ENCODE peak calls at places on chromosomes 6 and 20, in eight cellular contexts. G is right atrium auricular region, R is adrenal gland, Y is IMR-90, Z is NT2/D1, X is keratinocyte, K is HepG2, T is aorta. P is an unnamed sample.

GRCh38 chr6:35774116-35774794 is 2.1 kb upstream of the CLPSL2 start:
- DNase-seq in T (no peak), K (no peak), G (no peak), Z (no peak), Y (no peak), R (no peak), X (no peak), P (no peak)

GRCh38 chr6:123323419-123324329 is 313.1 kb downstream of the TRDN start:
- DNase-seq in R (no peak), T (no peak), Y (no peak), K (peak; percentile 6), Z (no peak), X (no peak), G (no peak), P (no peak)

GRCh38 chr6:74585779-74586178 is 620.1 kb downstream of the COL12A1 start:
- DNase-seq in Z (no peak), K (no peak), G (no peak), X (no peak), Y (peak; percentile 53), R (no peak), T (no peak), P (no peak)

GRCh38 chr6:46510656-46511055 is 19.4 kb upstream of the RCAN2 start:
- DNase-seq in T (peak; percentile 48), R (peak; percentile 16), K (no peak), G (no peak), X (no peak), Z (no peak), Y (no peak), P (peak; percentile 19)

GRCh38 chr6:33694401-33694931 is 17.0 kb downstream of the UQCC2 start:
- DNase-seq in G (no peak), Y (peak; percentile 38), Z (no peak), T (no peak), K (no peak), X (peak; percentile 48), R (no peak), P (peak; percentile 84)

GRCh38 chr6:157089258-157089657 is 234.1 kb downstream of the TMEM242 start:
- DNase-seq in T (no peak), K (peak; percentile 73), Y (peak; percentile 60), Z (peak; percentile 75), G (no peak), R (no peak), X (no peak), P (peak; percentile 56)

GRCh38 chr6:46990031-46990644 is 52.0 kb downstream of the ADGRF1 start:
- DNase-seq in R (no peak), Z (no peak), G (no peak), K (no peak), X (no peak), T (no peak), Y (no peak), P (peak; percentile 32)

GRCh38 chr6:166307981-166308768 is at the start of gene PRR18:
- DNase-seq in Y (no peak), X (no peak), Z (no peak), K (no peak), G (no peak), R (no peak), T (no peak), P (no peak)

GRCh38 chr6:75934643-75935472 is 137.6 kb downstream of the IMPG1 start:
- DNase-seq in K (peak; percentile 70), X (peak; percentile 15), R (peak; percentile 51), G (no peak), Z (peak; percentile 46), T (no peak), Y (peak; percentile 79), P (peak; percentile 74)

GRCh38 chr20:59824711-59825562 is 108.5 kb downstream of the SYCP2 start:
- DNase-seq in R (no peak), T (no peak), Z (no peak), G (peak; percentile 49), K (no peak), X (no peak), Y (no peak), P (no peak)

GRCh38 chr6:162478191-162478642 is 249.3 kb downstream of the PRKN start:
- DNase-seq in X (no peak), K (peak; percentile 13), R (no peak), G (no peak), Z (no peak), Y (no peak), T (no peak), P (no peak)

GRCh38 chr6:169858293-169858934 is 107.0 kb downstream of the ERMARD start:
- DNase-seq in T (peak; percentile 67), G (peak; percentile 21), Z (no peak), R (no peak), Y (no peak), K (no peak), X (no peak), P (peak; percentile 33)

GRCh38 chr6:100948381-100949133 is 67.4 kb upstream of the ASCC3 start:
- DNase-seq in K (peak; percentile 92), Y (peak; percentile 0), Z (no peak), T (no peak), G (no peak), R (no peak), X (no peak), P (no peak)

GRCh38 chr6:151170622-151171246 is 69.0 kb upstream of the AKAP12 start:
- DNase-seq in K (no peak), X (no peak), R (no peak), Z (no peak), T (no peak), Y (no peak), G (no peak), P (no peak)

DNA sequence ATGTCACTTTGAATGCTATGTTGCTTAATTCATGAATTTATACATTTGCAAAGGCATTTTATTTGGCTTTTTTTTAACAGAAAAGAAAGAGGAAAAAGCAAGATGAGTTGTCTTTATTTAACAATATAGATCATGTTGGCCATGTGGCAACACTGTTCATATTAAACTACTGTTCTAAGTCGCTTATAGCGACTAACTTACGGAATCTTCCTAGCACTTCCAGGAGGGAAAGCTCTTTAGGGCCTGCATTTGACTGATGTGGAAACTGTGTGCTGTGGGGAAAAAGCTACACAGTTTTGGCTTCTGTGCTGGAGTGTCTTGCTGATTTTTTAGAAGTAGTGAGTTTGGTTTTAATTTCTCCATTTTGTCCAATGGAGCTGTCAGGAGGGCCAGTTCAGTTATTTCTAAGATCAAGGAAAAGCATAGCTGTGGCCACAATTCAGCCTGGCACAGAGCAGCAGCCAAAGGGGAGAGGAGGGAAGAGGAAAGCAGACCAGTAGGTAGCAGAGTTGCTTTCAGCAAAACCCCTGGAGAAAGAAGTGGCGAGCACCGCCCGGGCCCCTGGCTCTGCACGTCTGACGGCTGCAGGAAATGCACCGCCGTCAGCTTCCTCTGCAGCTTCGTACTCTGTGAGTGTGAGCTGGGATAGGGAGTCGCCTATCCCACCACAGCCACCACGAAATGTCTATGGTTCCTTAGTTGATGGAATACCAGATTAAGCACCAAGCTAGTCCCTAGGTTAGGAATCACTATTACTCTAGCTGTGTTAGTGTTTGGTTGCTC is 80.2 kb upstream of the NAA20 start:
- DNase-seq in K (no peak), R (peak; percentile 44), X (no peak), Y (no peak), T (no peak), Z (no peak), G (no peak), P (no peak)
- H3K4me3 ChIP-seq in K (no peak overlapping the region), R (no peak overlapping the region), X (peak overlapping the region; percentile 91), Y (no peak overlapping the region), T (no peak overlapping the region), Z (no peak overlapping the region), G (no peak overlapping the region), P (no peak overlapping the region)

GRCh38 chr20:44599715-44600114 is 17.3 kb downstream of the PKIG start:
- DNase-seq in K (no peak), Y (no peak), T (no peak), Z (no peak), X (no peak), G (no peak), R (no peak), P (no peak)

GRCh38 chr20:44603327-44603726 is 20.9 kb downstream of the PKIG start:
- DNase-seq in X (no peak), G (no peak), R (no peak), K (peak; percentile 27), T (no peak), Y (no peak), Z (no peak), P (no peak)

GRCh38 chr20:44600758-44601562 is 18.6 kb downstream of the PKIG start:
- DNase-seq in R (peak; percentile 80), K (no peak), Y (peak; percentile 47), X (no peak), G (no peak), T (no peak), Z (no peak), P (no peak)

GRCh38 chr20:44600301-44600700 is 17.9 kb downstream of the PKIG start:
- DNase-seq in G (no peak), Y (no peak), X (no peak), K (no peak), T (no peak), Z (no peak), R (no peak), P (no peak)

DNA sequence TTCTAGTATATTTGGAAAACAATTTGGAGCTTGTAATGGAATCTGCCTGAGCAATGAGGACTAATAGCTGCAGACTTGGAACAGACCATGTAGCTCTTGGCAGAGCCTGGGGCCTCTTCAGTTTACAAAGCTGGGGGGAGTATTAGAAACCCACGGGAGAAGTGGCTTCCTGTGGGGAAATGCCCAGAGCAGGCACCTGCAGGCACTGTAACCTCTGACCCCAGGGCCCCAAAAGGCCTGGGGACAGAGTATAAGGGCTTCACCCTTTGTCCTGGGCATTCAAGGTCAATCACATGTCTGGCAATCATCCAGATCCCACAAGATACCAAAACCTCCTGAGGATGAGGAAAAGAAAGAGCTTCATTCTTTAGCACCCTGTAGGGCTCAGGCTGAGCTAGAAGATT is 19.4 kb downstream of the PKIG start:
- DNase-seq in Y (peak; percentile 87), G (peak; percentile 86), X (no peak), Z (no peak), K (no peak), R (peak; percentile 70), T (peak; percentile 88), P (no peak)
- H3K4me1 ChIP-seq in Y (peaks cover 35% of the 10 kb centered on the region), G (peaks cover 4% of the 10 kb centered on the region), X (peaks cover 2% of the 10 kb centered on the region), Z (peaks cover 12% of the 10 kb centered on the region), K (peaks cover 25% of the 10 kb centered on the region), R (peaks cover 46% of the 10 kb centered on the region), T (peaks cover 9% of the 10 kb centered on the region), P (peaks cover 22% of the 10 kb centered on the region)

GRCh38 chr6:56537223-56537770 is 105.4 kb downstream of the DST start:
- DNase-seq in X (no peak), Z (no peak), Y (no peak), T (no peak), K (no peak), R (no peak), G (no peak), P (no peak)
- H3K4me3 ChIP-seq in X (no peak overlapping the region), Z (no peak overlapping the region), Y (no peak overlapping the region), T (peak overlapping the region; percentile 29), K (no peak overlapping the region), R (no peak overlapping the region), G (no peak overlapping the region), P (no peak overlapping the region)

GRCh38 chr6:41572613-41573012 is 26.4 kb downstream of the FOXP4 start:
- DNase-seq in Z (no peak), Y (no peak), K (no peak), G (no peak), T (no peak), X (no peak), R (no peak), P (no peak)
- H3K4me1 ChIP-seq in Z (peaks cover 16% of the 10 kb centered on the region), Y (peaks cover 11% of the 10 kb centered on the region), K (peaks cover 73% of the 10 kb centered on the region), G (no peaks in the 10 kb centered on the region), T (no peaks in the 10 kb centered on the region), X (peaks cover 1% of the 10 kb centered on the region), R (no peaks in the 10 kb centered on the region), P (peaks cover 20% of the 10 kb centered on the region)